ENCODE peak calls at places on chromosomes 2 and 18, in four cellular contexts. C, K, W and U are unnamed samples.

GRCh38 chr2:229408356-229408755 is 137.3 kb upstream of the PID1 start:
- DNase-seq in C (no peak), K (no peak), W (no peak), U (no peak)

GRCh38 chr2:172100080-172101007 is 2.4 kb downstream of the DLX2 start:
- DNase-seq in C (no peak), K (no peak), W (no peak), U (no peak)

GRCh38 chr2:208064220-208064951 is 39.1 kb upstream of the PLEKHM3 start:
- DNase-seq in C (no peak), K (no peak), W (no peak), U (no peak)

GRCh38 chr2:31978998-31979397 is 31.8 kb downstream of the MEMO1 start:
- DNase-seq in C (no peak), K (no peak), W (no peak), U (no peak)

GRCh38 chr2:27264253-27264752 is 1.5 kb upstream of the SLC30A3 start:
- DNase-seq in C (no peak), K (no peak), W (no peak), U (peak)

GRCh38 chr2:83364264-83364663 is 1094.8 kb downstream of the SUCLG1 start:
- DNase-seq in C (no peak), K (no peak), W (no peak), U (no peak)

GRCh38 chr2:144322379-144322778 is 197.5 kb downstream of the ZEB2 start:
- DNase-seq in C (no peak), K (no peak), W (no peak), U (no peak)

GRCh38 chr2:126658910-126659613 is 3.1 kb downstream of the GYPC start:
- DNase-seq in C (no peak), K (peak), W (peak), U (no peak)

GRCh38 chr18:42156266-42156665 is 201.2 kb downstream of the PIK3C3 start:
- DNase-seq in C (no peak), K (no peak), W (no peak), U (no peak)

GRCh38 chr18:48121752-48122151 is 191.3 kb upstream of the SMAD2 start:
- DNase-seq in C (no peak), K (no peak), W (no peak), U (no peak)

GRCh38 chr18:79458131-79458838 is 62.6 kb downstream of the NFATC1 start:
- DNase-seq in C (no peak), K (no peak), W (no peak), U (no peak)

GRCh38 chr2:70101174-70101573 is 13.9 kb downstream of the PCBP1 start:
- DNase-seq in C (no peak), K (no peak), W (no peak), U (no peak)

GRCh38 chr2:219459460-219460311 is 25.0 kb downstream of the SPEG start:
- DNase-seq in C (no peak), K (no peak), W (peak), U (no peak)

GRCh38 chr18:31393286-31393685 is 16.7 kb downstream of the DSG4 start:
- DNase-seq in C (no peak), K (no peak), W (no peak), U (no peak)

GRCh38 chr18:79068299-79068945 is 772 bp upstream of the ATP9B start:
- DNase-seq in C (no peak), K (no peak), W (peak), U (no peak)

GRCh38 chr2:224072541-224073188 is 33.6 kb upstream of the SERPINE2 start:
- DNase-seq in C (no peak), K (no peak), W (no peak), U (peak)

GRCh38 chr2:223797811-223798721 is 39.3 kb downstream of the AP1S3 start:
- DNase-seq in C (no peak), K (no peak), W (no peak), U (peak)

GRCh38 chr2:191114403-191114886 is 36.3 kb downstream of the STAT4 start:
- DNase-seq in C (no peak), K (peak), W (peak), U (no peak)

GRCh38 chr2:71706121-71706520 is 252.8 kb downstream of the DYSF start:
- DNase-seq in C (no peak), K (no peak), W (no peak), U (peak)

GRCh38 chr2:240932001-240932723 is 26.0 kb downstream of the CROCC2 start:
- DNase-seq in C (no peak), K (no peak), W (peak), U (no peak)

GRCh38 chr2:168192839-168193616 is 54.4 kb downstream of the STK39 start:
- DNase-seq in C (peak), K (peak), W (peak), U (no peak)

GRCh38 chr2:85433511-85434089 is 15.1 kb downstream of the SH2D6 start:
- DNase-seq in C (no peak), K (no peak), W (no peak), U (peak)

GRCh38 chr2:230627806-230628724 is 84.6 kb upstream of the CAB39 start:
- DNase-seq in C (no peak), K (peak), W (no peak), U (peak)

GRCh38 chr18:10351858-10352257 is 102.6 kb upstream of the APCDD1 start:
- DNase-seq in C (no peak), K (no peak), W (no peak), U (no peak)

GRCh38 chr2:209411718-209412117 is 12.1 kb upstream of the MAP2 start:
- DNase-seq in C (no peak), K (no peak), W (no peak), U (no peak)

GRCh38 chr2:1812926-1813325 is 68.6 kb upstream of the PXDN start:
- DNase-seq in C (no peak), K (no peak), W (peak), U (no peak)

GRCh38 chr2:11156396-11157075 is 1.3 kb downstream of the SLC66A3 start:
- DNase-seq in C (no peak), K (no peak), W (no peak), U (no peak)

GRCh38 chr2:65991332-65991731 is 443.6 kb upstream of the MEIS1 start:
- DNase-seq in C (no peak), K (no peak), W (no peak), U (no peak)

GRCh38 chr2:218398437-218399390 is 954 bp upstream of the CTDSP1 start:
- DNase-seq in C (no peak), K (peak), W (peak), U (peak)